ENCODE peak calls at places on chromosomes 12 and 14, in five cellular contexts. Q is SW 1271, P is NCI-H2107, I is kidney glomerular epithelial cell, U is anterior cingulate cortex. N is an unnamed sample.

GRCh38 chr12:121550974-121551631 is 29.7 kb downstream of the KDM2B start:
- DNase-seq in Q (no peak), P (no peak), I (no peak), U (no peak), N (no peak)

GRCh38 chr14:99412122-99413061 is 68.3 kb downstream of the SETD3 start:
- DNase-seq in Q (no peak), P (no peak), I (peak), U (no peak), N (peak)

GRCh38 chr14:78970677-78971076 is 800.5 kb downstream of the NRXN3 start:
- DNase-seq in Q (no peak), P (peak), I (no peak), U (no peak), N (no peak)

GRCh38 chr14:71415404-71415690 is 508.1 kb downstream of the PCNX1 start:
- DNase-seq in Q (no peak), P (no peak), I (no peak), U (no peak), N (no peak)

GRCh38 chr12:3140284-3140683 is 63.1 kb downstream of the TSPAN9 start:
- DNase-seq in Q (no peak), P (no peak), I (no peak), U (no peak), N (no peak)

GRCh38 chr12:19131020-19131431 is 1.5 kb downstream of the PLEKHA5 start:
- DNase-seq in Q (peak), P (no peak), I (peak), U (no peak), N (no peak)

GRCh38 chr14:92154283-92154942 is 32.6 kb downstream of the CPSF2 start:
- DNase-seq in Q (no peak), P (no peak), I (no peak), U (no peak), N (no peak)

GRCh38 chr12:13097526-13097925 is 5.9 kb downstream of the GSG1 start:
- DNase-seq in Q (no peak), P (no peak), I (no peak), U (no peak), N (no peak)

GRCh38 chr12:12927211-12928079 is 24.5 kb downstream of the GPRC5D start:
- DNase-seq in Q (peak), P (peak), I (peak), U (no peak), N (no peak)

GRCh38 chr12:15050664-15051063 is 77.8 kb downstream of the PDE6H start:
- DNase-seq in Q (no peak), P (peak), I (no peak), U (no peak), N (no peak)

GRCh38 chr14:78157855-78158436 is 12.2 kb upstream of the NRXN3 start:
- DNase-seq in Q (no peak), P (no peak), I (peak), U (no peak), N (peak)

GRCh38 chr12:24227550-24227949 is 278.1 kb upstream of the SOX5 start:
- DNase-seq in Q (no peak), P (no peak), I (no peak), U (no peak), N (no peak)

GRCh38 chr14:31835049-31835448 is 242.1 kb upstream of the ARHGAP5 start:
- DNase-seq in Q (no peak), P (no peak), I (no peak), U (no peak), N (no peak)

GRCh38 chr14:44712095-44712822 is 205.2 kb upstream of the FSCB start:
- DNase-seq in Q (no peak), P (peak), I (no peak), U (no peak), N (no peak)

GRCh38 chr12:7989827-7990491 is 42.6 kb upstream of the FOXJ2 start:
- DNase-seq in Q (no peak), P (no peak), I (no peak), U (no peak), N (no peak)

GRCh38 chr14:66746316-66747006 is 238.5 kb downstream of the GPHN start:
- DNase-seq in Q (peak), P (no peak), I (peak), U (no peak), N (peak)

GRCh38 chr12:124294686-124295315 is at the start of gene RFLNA:
- DNase-seq in Q (no peak), P (no peak), I (no peak), U (no peak), N (no peak)

GRCh38 chr12:98530068-98530467 is 14.7 kb downstream of the TMPO start:
- DNase-seq in Q (no peak), P (no peak), I (no peak), U (no peak), N (no peak)

GRCh38 chr12:112584266-112584722 is 165.5 kb downstream of the PTPN11 start:
- DNase-seq in Q (no peak), P (peak), I (no peak), U (no peak), N (no peak)

GRCh38 chr14:64704743-64705405 is 650 bp downstream of the PLEKHG3 start:
- DNase-seq in Q (no peak), P (no peak), I (no peak), U (no peak), N (no peak)

GRCh38 chr12:39122562-39123204 is 217.3 kb upstream of the CPNE8 start:
- DNase-seq in Q (no peak), P (no peak), I (no peak), U (no peak), N (no peak)

GRCh38 chr12:124174406-124174805 is 120.5 kb upstream of the RFLNA start:
- DNase-seq in Q (no peak), P (no peak), I (no peak), U (no peak), N (no peak)

GRCh38 chr12:80551897-80552296 is 107.9 kb downstream of the PTPRQ start:
- DNase-seq in Q (peak), P (no peak), I (peak), U (no peak), N (peak)

GRCh38 chr12:52274521-52274920 is at the start of gene KRT86:
- DNase-seq in Q (no peak), P (no peak), I (no peak), U (no peak), N (no peak)

GRCh38 chr12:128190614-128191013 is 76.4 kb upstream of the TMEM132C start:
- DNase-seq in Q (no peak), P (no peak), I (no peak), U (peak), N (no peak)

GRCh38 chr14:92039073-92039719 is 663 bp downstream of the TRIP11 start:
- DNase-seq in Q (peak), P (peak), I (peak), U (no peak), N (peak)

GRCh38 chr12:94783862-94784261 is 133.5 kb upstream of the TMCC3 start:
- DNase-seq in Q (no peak), P (no peak), I (peak), U (no peak), N (no peak)

GRCh38 chr12:52821826-52822660 is 8.1 kb upstream of the KRT4 start:
- DNase-seq in Q (peak), P (no peak), I (no peak), U (no peak), N (no peak)

GRCh38 chr12:20492251-20492728 is 124.0 kb downstream of the PDE3A start:
- DNase-seq in Q (peak), P (no peak), I (no peak), U (no peak), N (peak)

GRCh38 chr14:75428230-75429104 is 645 bp downstream of the JDP2 start:
- DNase-seq in Q (no peak), P (peak), I (no peak), U (no peak), N (no peak)